ENCODE peak calls at places on chromosomes 12 and 14, in ten cellular contexts. Y, D, H, K, T, A, X, Z, O and M are unnamed samples.

GRCh38 chr12:104652910-104653309 is 196.2 kb downstream of the CHST11 start:
- DNase-seq in Z (no peak), O (no peak), X (no peak), A (no peak), K (no peak), T (no peak), Y (no peak), D (no peak), H (no peak), M (no peak)

GRCh38 chr12:129379076-129379804 is 524.6 kb downstream of the TMEM132D start:
- DNase-seq in H (no peak), D (no peak), K (no peak), Y (no peak), O (no peak), Z (no peak), A (no peak), X (no peak), T (no peak), M (no peak)

GRCh38 chr12:56205445-56205844 is 16.2 kb upstream of the SMARCC2 start:
- DNase-seq in Z (no peak), T (no peak), H (no peak), O (no peak), Y (no peak), X (no peak), D (no peak), K (no peak), A (no peak), M (no peak)

GRCh38 chr12:62933220-62933870 is 1.6 kb downstream of the PPM1H start:
- DNase-seq in T (no peak), X (no peak), A (peak), Z (no peak), D (no peak), K (no peak), H (no peak), O (peak), Y (peak), M (no peak)

GRCh38 chr12:19967486-19967885 is 400.9 kb upstream of the PDE3A start:
- DNase-seq in K (peak), H (peak), D (no peak), X (peak), Z (no peak), O (no peak), Y (peak), A (no peak), T (peak), M (no peak)

GRCh38 chr14:69712637-69713088 is 54.3 kb upstream of the SRSF5 start:
- DNase-seq in Z (peak), A (peak), X (no peak), Y (no peak), O (peak), K (no peak), H (no peak), T (no peak), D (peak), M (no peak)

GRCh38 chr14:67237591-67237990 is 3.6 kb upstream of the PALS1 start:
- DNase-seq in Y (no peak), K (no peak), X (no peak), A (no peak), T (no peak), H (no peak), D (no peak), Z (no peak), O (no peak), M (no peak)

GRCh38 chr14:102159841-102160240 is 20.1 kb downstream of the WDR20 start:
- DNase-seq in O (no peak), Y (no peak), D (no peak), A (no peak), K (no peak), H (no peak), T (no peak), X (no peak), Z (no peak), M (no peak)

GRCh38 chr14:21070610-21071224 is 613 bp downstream of the ARHGEF40 start:
- DNase-seq in T (no peak), D (no peak), Z (peak), H (peak), K (peak), X (no peak), A (peak), O (peak), Y (peak), M (peak)

GRCh38 chr12:109910969-109911348 is 10.9 kb downstream of the TCHP start:
- DNase-seq in A (peak), K (peak), T (no peak), Y (peak), O (peak), H (peak), X (no peak), Z (no peak), D (peak), M (peak)

GRCh38 chr14:75069811-75070145 is 337 bp downstream of the ZC2HC1C start:
- DNase-seq in O (no peak), K (no peak), T (no peak), Z (no peak), H (no peak), A (no peak), D (no peak), Y (no peak), X (no peak), M (no peak)

GRCh38 chr14:23041729-23042128 is 283 bp upstream of the PSMB11 start:
- DNase-seq in H (no peak), A (no peak), K (no peak), D (no peak), Y (no peak), X (no peak), Z (no peak), O (no peak), T (no peak), M (no peak)

GRCh38 chr12:44148936-44149335 is 313.1 kb downstream of the TMEM117 start:
- DNase-seq in H (no peak), Z (no peak), T (no peak), D (no peak), Y (no peak), A (no peak), O (no peak), X (no peak), K (no peak), M (no peak)

GRCh38 chr12:76855266-76855665 is 23.6 kb downstream of the CSRP2 start:
- DNase-seq in D (no peak), Z (no peak), K (no peak), Y (no peak), A (no peak), H (no peak), O (no peak), T (peak), X (no peak), M (no peak)

GRCh38 chr12:122457627-122458026 is 35.2 kb upstream of the CLIP1 start:
- DNase-seq in Z (no peak), D (no peak), H (no peak), O (no peak), T (no peak), A (no peak), X (no peak), Y (no peak), K (no peak), M (no peak)

GRCh38 chr12:94244165-94245133 is 96.1 kb downstream of the PLXNC1 start:
- DNase-seq in X (no peak), Z (no peak), A (no peak), K (no peak), Y (no peak), H (no peak), T (no peak), O (no peak), D (peak), M (no peak)

GRCh38 chr12:94091624-94092023 is 56.8 kb upstream of the PLXNC1 start:
- DNase-seq in K (peak), Y (no peak), D (no peak), Z (no peak), H (no peak), X (no peak), O (no peak), A (no peak), T (no peak), M (no peak)

GRCh38 chr12:50103767-50104321 is at the start of gene GPD1:
- DNase-seq in Y (peak), A (peak), T (no peak), X (no peak), O (no peak), Z (peak), D (peak), H (no peak), K (peak), M (no peak)

GRCh38 chr14:35855886-35856481 is 29.8 kb downstream of the BRMS1L start:
- DNase-seq in D (no peak), X (no peak), O (no peak), H (peak), A (no peak), Z (no peak), Y (no peak), K (no peak), T (no peak), M (no peak)

GRCh38 chr14:67710209-67710608 is 8.5 kb downstream of the RDH12 start:
- DNase-seq in T (no peak), X (no peak), Z (no peak), H (no peak), A (no peak), K (no peak), D (no peak), Y (no peak), O (no peak), M (no peak)

GRCh38 chr14:78836777-78837176 is 666.6 kb downstream of the NRXN3 start:
- DNase-seq in Z (peak), D (no peak), O (peak), A (peak), X (peak), K (peak), Y (peak), T (peak), H (peak), M (peak)

GRCh38 chr14:91154851-91155625 is 41.2 kb downstream of the DGLUCY start:
- DNase-seq in K (peak), X (peak), Y (peak), Z (no peak), O (no peak), H (peak), D (no peak), T (no peak), A (peak), M (no peak)

GRCh38 chr12:26647091-26647490 is 185.9 kb downstream of the ITPR2 start:
- DNase-seq in X (no peak), T (no peak), Z (no peak), O (no peak), Y (peak), H (no peak), K (no peak), A (no peak), D (no peak), M (no peak)

GRCh38 chr14:22319526-22320352 is 269.3 kb downstream of the DAD1 start:
- DNase-seq in X (no peak), K (peak), Z (no peak), Y (peak), D (no peak), A (peak), T (peak), H (peak), O (peak), M (peak)

DNA sequence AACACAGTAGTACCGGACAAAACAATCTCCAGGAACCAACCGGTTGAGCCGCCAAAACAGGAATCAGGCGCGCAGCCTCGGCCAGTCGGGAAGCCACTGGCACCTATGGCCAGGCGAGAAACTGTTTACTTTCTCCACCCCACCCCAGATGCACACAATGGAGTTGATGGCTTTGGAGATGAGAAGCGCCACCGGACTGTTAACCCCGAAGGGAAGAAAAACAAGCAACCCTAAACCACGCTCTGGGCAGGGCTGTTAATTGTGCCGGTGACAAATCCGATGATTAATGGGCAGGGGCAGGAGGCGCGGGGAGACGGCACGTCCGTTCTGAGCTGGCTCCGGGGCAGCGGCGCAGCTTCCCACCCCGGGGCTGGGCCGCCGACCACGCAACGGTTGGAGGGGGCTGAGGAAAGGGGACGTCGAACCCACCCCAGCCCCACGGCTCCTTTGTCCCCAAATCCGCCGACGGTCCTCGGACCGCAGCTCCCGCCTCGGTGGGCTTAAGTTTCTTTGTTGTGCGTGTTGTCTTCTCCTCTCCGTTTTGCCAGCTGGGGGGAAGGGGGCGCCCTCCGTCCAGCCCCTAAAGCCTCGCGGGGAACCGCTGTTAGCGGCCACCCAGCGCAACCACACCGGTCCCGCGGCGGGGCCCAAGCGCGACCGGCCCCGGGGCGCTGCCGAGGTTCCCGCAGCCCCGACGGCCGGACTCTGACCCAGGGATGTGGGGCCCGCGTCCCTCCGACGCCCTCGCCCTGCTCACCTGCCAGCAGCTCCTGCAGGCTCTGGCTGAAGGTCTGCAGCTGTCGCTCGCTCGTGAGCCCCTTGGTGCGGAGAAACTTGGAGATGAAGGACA is 790 bp downstream of the BTG1 start:
- DNase-seq in T (no peak), D (peak), H (peak), K (peak), A (peak), X (no peak), Y (peak), O (peak), Z (peak), M (peak)
- TF ChIP-seq CTCF in T (no peak), D (no peak), H (no peak), K (no peak), A (no peak), X (no peak), Y (peak), O (no peak), Z (no peak), M (peak)

GRCh38 chr14:53325176-53325806 is 172.2 kb upstream of the DDHD1 start:
- DNase-seq in H (no peak), X (no peak), T (no peak), O (no peak), D (no peak), Y (no peak), K (peak), Z (no peak), A (no peak), M (no peak)
- TF ChIP-seq CTCF in H (peak), X (peak), T (peak), O (no peak), D (no peak), Y (peak), K (peak), Z (no peak), A (peak), M (no peak)

DNA sequence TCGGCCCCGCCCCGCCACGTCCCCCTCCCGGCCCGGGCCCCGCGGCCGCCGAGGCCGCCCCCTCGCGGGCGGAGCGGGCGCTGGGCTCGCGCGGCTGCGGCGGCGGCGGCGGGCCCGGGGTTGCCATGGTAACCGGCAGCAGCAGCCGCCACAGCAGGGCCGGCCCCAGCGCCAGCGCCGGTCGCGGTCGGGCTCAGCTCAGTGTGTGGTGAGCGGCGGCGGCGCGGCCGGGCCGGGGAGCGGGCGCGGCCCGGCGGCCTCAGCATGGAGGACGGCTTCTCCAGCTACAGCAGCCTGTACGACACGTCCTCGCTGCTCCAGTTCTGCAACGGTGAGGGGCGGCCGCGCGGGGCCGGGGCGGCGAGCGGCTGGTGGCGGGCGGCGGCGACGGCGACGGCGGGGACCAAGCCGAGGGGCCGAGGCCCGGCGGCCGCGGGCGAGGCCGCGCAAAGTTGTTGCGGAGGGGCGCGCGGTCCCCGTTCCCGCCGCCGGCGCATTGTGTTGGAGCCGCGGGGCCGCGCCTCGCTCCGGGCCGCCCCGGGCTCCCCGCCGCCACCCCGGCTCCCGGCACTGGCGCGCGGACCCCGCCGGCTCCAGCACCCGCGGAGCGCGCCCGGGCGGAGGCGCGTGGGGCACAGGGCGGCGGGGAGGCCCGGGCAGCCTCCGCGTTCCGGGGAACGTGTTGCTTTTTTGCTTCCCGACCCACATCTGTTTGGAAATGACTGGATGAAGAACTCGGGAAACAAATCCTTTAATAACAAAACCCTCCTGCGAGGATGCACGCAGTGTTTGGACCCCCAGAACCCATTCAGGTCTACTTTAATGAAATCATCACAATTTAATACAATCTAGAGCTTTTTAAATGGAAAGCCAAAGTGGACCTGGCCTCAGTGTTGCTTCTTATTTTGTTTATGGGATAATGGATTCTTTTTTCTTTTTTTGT is at the start of gene EML1:
- DNase-seq in Z (peak), K (peak), O (peak), D (peak), H (peak), T (no peak), A (peak), X (no peak), Y (peak), M (peak)
- TF ChIP-seq CTCF in Z (no peak), K (peak), O (no peak), D (no peak), H (no peak), T (no peak), A (no peak), X (no peak), Y (no peak), M (no peak)

GRCh38 chr12:5402536-5402935 is 29.4 kb upstream of the NTF3 start:
- DNase-seq in Y (no peak), A (no peak), K (no peak), H (no peak), D (no peak), Z (no peak), O (no peak), T (no peak), X (no peak), M (no peak)

GRCh38 chr12:5407457-5407856 is 24.5 kb upstream of the NTF3 start:
- DNase-seq in X (no peak), O (no peak), Z (no peak), A (peak), Y (no peak), K (no peak), D (no peak), H (peak), T (no peak), M (no peak)

GRCh38 chr12:5396541-5396940 is 35.4 kb upstream of the NTF3 start:
- DNase-seq in X (no peak), H (no peak), D (no peak), A (no peak), Z (no peak), K (no peak), O (no peak), Y (no peak), T (no peak), M (no peak)

GRCh38 chr12:5402009-5402408 is 29.9 kb upstream of the NTF3 start:
- DNase-seq in A (no peak), X (no peak), Y (no peak), Z (no peak), K (no peak), T (no peak), D (no peak), H (no peak), O (no peak), M (no peak)
- TF ChIP-seq CTCF in A (no peak), X (no peak), Y (no peak), Z (no peak), K (no peak), T (no peak), D (no peak), H (no peak), O (no peak), M (no peak)

GRCh38 chr12:100827901-100828520 is 33.4 kb downstream of the ANO4 start:
- DNase-seq in X (peak), Z (no peak), O (no peak), T (peak), D (no peak), Y (peak), A (peak), K (peak), H (peak), M (peak)

GRCh38 chr12:100830003-100830795 is 35.6 kb downstream of the ANO4 start:
- DNase-seq in X (no peak), H (no peak), A (no peak), D (no peak), O (no peak), Y (no peak), Z (no peak), T (no peak), K (no peak), M (no peak)

GRCh38 chr12:100823988-100824387 is 29.4 kb downstream of the ANO4 start:
- DNase-seq in Z (no peak), H (no peak), Y (peak), X (no peak), K (no peak), D (no peak), T (no peak), A (no peak), O (no peak), M (no peak)

GRCh38 chr12:100824476-100824875 is 29.9 kb downstream of the ANO4 start:
- DNase-seq in T (no peak), O (no peak), A (no peak), K (no peak), Z (no peak), D (no peak), Y (no peak), H (no peak), X (no peak), M (no peak)

GRCh38 chr12:100826323-100826722 is 31.7 kb downstream of the ANO4 start:
- DNase-seq in Z (peak), T (no peak), H (peak), K (peak), D (no peak), X (no peak), Y (peak), O (no peak), A (peak), M (peak)
- TF ChIP-seq CTCF in Z (no peak), T (no peak), H (no peak), K (no peak), D (no peak), X (no peak), Y (no peak), O (no peak), A (no peak), M (no peak)

DNA sequence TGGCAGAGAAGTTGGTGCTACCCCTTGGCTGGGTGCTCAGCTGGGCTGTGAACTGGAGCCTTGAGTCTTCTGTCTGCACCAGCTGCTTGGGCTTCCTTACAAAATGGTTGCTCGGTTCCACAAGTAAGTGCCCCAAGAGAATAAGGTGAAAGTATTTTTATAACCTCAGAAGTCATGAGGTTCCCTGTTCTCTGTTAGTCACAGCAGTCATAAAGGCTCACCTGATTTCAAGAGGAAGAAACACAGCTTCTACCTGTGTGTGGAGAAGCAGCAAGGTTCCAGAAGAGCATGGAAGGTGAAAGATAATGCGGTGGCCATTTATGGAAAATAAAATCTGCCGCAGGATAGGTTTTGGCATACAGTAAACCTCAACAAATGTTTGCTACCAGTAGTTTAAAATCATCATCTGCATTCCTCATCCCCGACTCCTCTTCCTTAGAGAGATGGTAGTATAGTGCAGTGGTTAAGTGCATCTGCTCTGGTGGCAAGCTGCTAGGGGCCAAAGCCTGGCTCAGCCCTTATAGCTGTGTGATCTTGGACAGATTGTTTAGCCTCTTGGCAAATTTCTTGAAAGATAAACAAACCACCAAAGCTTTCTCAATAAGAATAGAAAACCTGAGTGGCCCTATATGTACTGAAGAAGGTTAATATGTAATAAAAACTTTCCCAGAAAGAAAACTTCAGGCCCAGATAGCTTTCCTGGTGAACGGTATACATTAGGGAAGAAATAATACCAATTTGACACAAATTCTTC is 32.4 kb downstream of the TPCN1 start:
- DNase-seq in H (no peak), T (no peak), A (no peak), K (no peak), Y (no peak), X (no peak), Z (no peak), O (no peak), D (no peak), M (no peak)
- TF ChIP-seq CTCF in H (no peak), T (no peak), A (no peak), K (no peak), Y (no peak), X (no peak), Z (no peak), O (no peak), D (no peak), M (no peak)